ENCODE peak calls at places on chromosomes 1 and 21, in eight cellular contexts. U is uterus, D is stomach, V is ascending aorta, Q is ovary, I is endodermal cell, L is kidney, Z is right atrium auricular region. B is an unnamed sample.

GRCh38 chr1:22364764-22365163 is 86.9 kb upstream of the ZBTB40 start:
- DNase-seq in U (no peak), D (no peak), V (no peak), Q (no peak), I (peak), L (no peak), Z (no peak), B (no peak)

GRCh38 chr1:173330149-173330951 is 123.2 kb upstream of the TNFSF4 start:
- DNase-seq in U (no peak), D (no peak), V (no peak), Q (no peak), I (no peak), L (no peak), Z (no peak), B (no peak)

GRCh38 chr1:156502749-156503671 is 2.4 kb upstream of the MEF2D start:
- DNase-seq in U (peak), D (peak), V (peak), Q (peak), I (peak), L (peak), Z (peak), B (no peak)

GRCh38 chr1:240946926-240947325 is 335.0 kb upstream of the GREM2 start:
- DNase-seq in U (no peak), D (no peak), V (no peak), Q (no peak), I (peak), L (no peak), Z (no peak), B (peak)

GRCh38 chr1:82161651-82162238 is 361.0 kb downstream of the ADGRL2 start:
- DNase-seq in U (no peak), D (no peak), V (no peak), Q (no peak), I (no peak), L (no peak), Z (no peak), B (no peak)

GRCh38 chr1:10210841-10211804 is 753 bp downstream of the KIF1B start:
- DNase-seq in U (peak), D (peak), V (peak), Q (peak), I (peak), L (peak), Z (peak), B (peak)

GRCh38 chr1:50959303-50959912 is 659 bp downstream of the FAF1 start:
- DNase-seq in U (peak), D (no peak), V (no peak), Q (peak), I (no peak), L (no peak), Z (no peak), B (peak)

GRCh38 chr1:93629101-93630059 is 52.3 kb downstream of the BCAR3 start:
- DNase-seq in U (no peak), D (no peak), V (no peak), Q (peak), I (no peak), L (no peak), Z (no peak), B (peak)

GRCh38 chr1:29145739-29146437 is 22.2 kb upstream of the TMEM200B start:
- DNase-seq in U (no peak), D (peak), V (no peak), Q (no peak), I (no peak), L (no peak), Z (no peak), B (no peak)
- H3K27ac ChIP-seq in U (no peak), D (no peak), V (no peak), Q (no peak), I (peak), L (peak), Z (no peak), B (peak)

GRCh38 chr1:35442737-35443136 is 114.5 kb downstream of the KIAA0319L start:
- DNase-seq in U (no peak), D (no peak), V (no peak), Q (no peak), I (no peak), L (no peak), Z (no peak), B (no peak)

GRCh38 chr1:35443768-35444518 is 113.3 kb downstream of the KIAA0319L start:
- DNase-seq in U (no peak), D (no peak), V (no peak), Q (no peak), I (peak), L (no peak), Z (no peak), B (no peak)

GRCh38 chr1:35439626-35440025 is 117.6 kb downstream of the KIAA0319L start:
- DNase-seq in U (no peak), D (no peak), V (no peak), Q (no peak), I (peak), L (no peak), Z (no peak), B (no peak)

GRCh38 chr1:35444519-35444774 is 112.8 kb downstream of the KIAA0319L start:
- DNase-seq in U (no peak), D (no peak), V (no peak), Q (no peak), I (no peak), L (no peak), Z (no peak), B (no peak)

DNA sequence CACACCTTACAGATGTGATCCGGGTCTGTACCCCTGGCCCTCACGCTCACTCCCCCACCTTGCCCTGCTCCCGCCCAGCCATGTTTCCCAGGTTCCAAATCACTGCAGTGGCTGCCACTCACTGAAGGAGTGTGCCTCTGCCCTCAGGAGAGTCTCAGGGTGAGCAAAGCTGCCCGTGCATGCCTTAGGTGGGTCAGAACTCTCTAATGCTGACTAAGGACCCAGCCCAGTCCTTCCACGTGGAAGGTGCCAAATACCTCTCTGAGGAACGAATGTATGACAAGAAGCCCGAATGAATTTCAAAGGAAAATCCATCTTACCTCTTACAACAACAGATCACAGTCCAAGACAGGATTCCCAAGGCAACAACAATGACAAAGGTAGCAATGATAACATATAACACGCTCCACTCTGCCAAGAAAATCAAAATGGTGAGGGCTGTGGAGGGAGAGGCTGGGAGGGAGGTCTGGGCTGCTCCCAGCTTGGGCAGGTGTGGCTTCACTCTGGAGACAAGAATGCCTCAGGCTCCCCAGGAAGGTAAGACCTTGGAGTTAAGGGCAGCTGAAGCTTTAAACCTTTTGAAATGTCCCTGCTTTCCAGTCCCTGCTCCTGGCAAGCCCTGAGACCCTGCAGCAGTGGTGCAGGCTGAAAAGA is 115.2 kb downstream of the KIAA0319L start:
- DNase-seq in U (no peak), D (no peak), V (no peak), Q (no peak), I (peak), L (no peak), Z (no peak), B (no peak)
- H3K27ac ChIP-seq in U (no peak), D (no peak), V (no peak), Q (no peak), I (no peak), L (no peak), Z (no peak), B (no peak)

DNA sequence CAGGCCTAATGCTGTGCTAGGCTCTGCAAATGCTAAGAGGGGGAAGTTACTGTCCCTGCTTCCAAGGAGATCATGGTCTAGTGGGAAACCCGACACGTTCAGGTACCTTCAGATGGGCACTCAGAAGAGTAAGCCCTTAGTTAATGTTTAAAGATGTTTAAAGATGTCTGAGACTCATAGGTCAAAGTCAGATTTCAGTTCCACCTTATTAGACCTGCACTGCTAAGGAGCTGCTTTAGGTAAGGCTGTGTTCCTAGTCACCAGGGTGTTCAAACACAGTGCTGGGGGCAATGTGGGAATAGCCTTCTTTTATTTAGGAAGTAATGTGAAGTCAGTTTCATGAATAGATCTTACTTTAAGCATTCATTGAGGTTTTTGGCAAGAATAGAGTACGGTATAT is 3.8 kb upstream of the RUSC1 start:
- DNase-seq in U (no peak), D (no peak), V (no peak), Q (no peak), I (no peak), L (no peak), Z (no peak), B (no peak)
- H3K27ac ChIP-seq in U (no peak), D (no peak), V (no peak), Q (no peak), I (no peak), L (peak), Z (no peak), B (no peak)

GRCh38 chr1:204362984-204363334 is 3.2 kb upstream of the PLEKHA6 start:
- DNase-seq in U (no peak), D (no peak), V (no peak), Q (no peak), I (no peak), L (no peak), Z (no peak), B (no peak)
- H3K27ac ChIP-seq in U (peak), D (peak), V (no peak), Q (no peak), I (no peak), L (no peak), Z (peak), B (peak)

DNA sequence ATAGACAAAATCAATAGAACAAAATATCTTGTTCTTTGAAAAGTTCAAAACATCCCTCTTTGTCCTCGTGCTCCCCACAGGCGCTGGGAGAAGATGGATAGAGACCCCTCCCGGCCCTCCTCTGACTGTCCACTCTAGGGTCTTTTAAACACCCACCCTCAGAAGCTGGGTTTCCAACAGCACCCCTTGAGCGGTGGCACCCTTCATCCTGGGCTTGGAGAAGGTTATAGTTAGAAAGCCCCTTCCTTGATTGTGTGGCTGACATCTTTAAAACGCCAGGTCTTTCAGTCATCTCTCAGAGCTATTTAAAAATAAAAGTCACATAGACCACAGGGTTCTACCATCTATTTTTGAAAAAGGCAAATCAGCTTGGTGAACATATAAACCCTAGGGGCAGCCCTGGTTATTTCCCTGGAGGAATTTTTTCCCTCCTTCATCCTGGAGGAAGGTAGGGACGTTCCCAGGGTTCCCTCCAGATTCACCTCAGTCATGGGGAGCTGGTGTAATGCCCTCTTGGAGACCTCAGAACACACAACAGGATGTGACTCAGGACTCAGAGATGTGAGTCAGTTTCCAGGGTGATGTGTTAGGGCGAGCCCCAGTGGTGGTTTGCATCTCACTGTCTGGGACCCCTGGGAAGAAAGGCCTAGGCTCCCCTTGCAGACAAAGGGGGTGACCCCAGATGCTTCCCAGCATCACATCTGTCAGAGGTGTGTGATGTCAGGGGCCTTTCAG is 138.5 kb downstream of the CLIC6 start:
- DNase-seq in U (no peak), D (no peak), V (peak), Q (no peak), I (peak), L (no peak), Z (no peak), B (no peak)
- H3K27ac ChIP-seq in U (peak), D (peak), V (peak), Q (no peak), I (no peak), L (no peak), Z (no peak), B (no peak)